ENCODE peak calls at places on chromosome 22, in eight cellular contexts. M, S, G, V, P, I, W and B are unnamed samples.

GRCh38 chr22:42633013-42633412 is 7.4 kb downstream of the ATP5MGL start:
- DNase-seq in M (no peak), S (no peak), G (no peak), V (no peak), P (no peak), I (no peak), W (no peak), B (no peak)

GRCh38 chr22:26616650-26617049 is 1.2 kb downstream of the CRYBB1 start:
- DNase-seq in M (no peak), S (no peak), G (no peak), V (no peak), P (no peak), I (no peak), W (no peak), B (no peak)

GRCh38 chr22:35076648-35077047 is 10.7 kb downstream of the ISX start:
- DNase-seq in M (no peak), S (no peak), G (no peak), V (no peak), P (no peak), I (no peak), W (no peak), B (no peak)

GRCh38 chr22:31313366-31314147 is 21.3 kb upstream of the PIK3IP1 start:
- DNase-seq in M (peak; percentile 90), S (peak; percentile 61), G (peak; percentile 91), V (peak; percentile 95), P (no peak), I (peak; percentile 33), W (peak; percentile 77), B (peak; percentile 89)

GRCh38 chr22:47199949-47200272 is 437.5 kb downstream of the TBC1D22A start:
- DNase-seq in M (no peak), S (no peak), G (no peak), V (no peak), P (no peak), I (no peak), W (no peak), B (no peak)

GRCh38 chr22:43002198-43002577 is 12.8 kb downstream of the PACSIN2 start:
- DNase-seq in M (no peak), S (peak; percentile 91), G (peak; percentile 78), V (peak; percentile 85), P (no peak), I (peak; percentile 66), W (peak; percentile 72), B (no peak)

GRCh38 chr22:31676700-31677099 is 14.7 kb upstream of the PISD start:
- DNase-seq in M (peak; percentile 98), S (peak; percentile 74), G (peak; percentile 93), V (peak; percentile 98), P (peak; percentile 78), I (peak; percentile 57), W (peak; percentile 94), B (peak; percentile 93)

GRCh38 chr22:33578752-33579151 is 341.5 kb downstream of the LARGE1 start:
- DNase-seq in M (no peak), S (no peak), G (no peak), V (no peak), P (no peak), I (no peak), W (no peak), B (no peak)

GRCh38 chr22:50150161-50151129 is 20.1 kb upstream of the PANX2 start:
- DNase-seq in M (no peak), S (peak; percentile 35), G (no peak), V (peak; percentile 22), P (no peak), I (no peak), W (no peak), B (no peak)

GRCh38 chr22:42262964-42263363 is 7.5 kb downstream of the TCF20 start:
- DNase-seq in M (no peak), S (no peak), G (no peak), V (no peak), P (no peak), I (no peak), W (no peak), B (no peak)

GRCh38 chr22:47474895-47475294 is 712.4 kb downstream of the TBC1D22A start:
- DNase-seq in M (no peak), S (no peak), G (peak; percentile 29), V (no peak), P (no peak), I (no peak), W (no peak), B (no peak)

GRCh38 chr22:32862936-32863661 is 61.6 kb downstream of the TIMP3 start:
- DNase-seq in M (no peak), S (no peak), G (no peak), V (no peak), P (no peak), I (no peak), W (no peak), B (no peak)

GRCh38 chr22:29009148-29009547 is 52.5 kb downstream of the C22orf31 start:
- DNase-seq in M (no peak), S (no peak), G (peak; percentile 42), V (no peak), P (no peak), I (no peak), W (no peak), B (no peak)

GRCh38 chr22:32971252-32971651 is 86.9 kb downstream of the SYN3 start:
- DNase-seq in M (no peak), S (no peak), G (no peak), V (no peak), P (no peak), I (no peak), W (no peak), B (no peak)

GRCh38 chr22:35140879-35141745 is 75.2 kb downstream of the ISX start:
- DNase-seq in M (no peak), S (no peak), G (no peak), V (no peak), P (no peak), I (no peak), W (no peak), B (no peak)

GRCh38 chr22:30178180-30179126 is 68.1 kb downstream of the LIF start:
- DNase-seq in M (no peak), S (no peak), G (no peak), V (no peak), P (no peak), I (no peak), W (no peak), B (no peak)
- TF ChIP-seq CTCF in M (no peak), S (no peak), G (no peak), V (no peak), P (no peak), I (peak; percentile 7), W (no peak), B (peak; percentile 8)

DNA sequence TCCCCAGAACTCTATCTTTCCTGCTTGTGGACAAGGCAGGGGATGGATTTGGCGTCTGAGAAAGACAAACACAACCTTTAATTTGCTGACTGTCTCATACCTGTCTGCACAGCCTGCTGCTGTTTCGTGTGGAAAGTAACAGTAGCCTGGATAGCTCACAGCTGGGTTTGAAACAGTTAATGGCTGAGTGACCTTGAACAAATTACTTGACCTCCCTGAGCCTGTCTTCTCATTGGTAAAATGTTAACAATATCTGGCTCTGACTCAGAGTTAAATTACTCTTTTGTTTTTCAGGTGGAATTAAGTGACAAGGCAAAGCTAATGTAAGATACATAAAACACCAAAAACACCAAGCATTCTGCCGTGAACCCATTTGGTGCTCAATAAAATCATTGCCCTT is 41.1 kb upstream of the ADA2 start:
- DNase-seq in M (no peak), S (no peak), G (no peak), V (no peak), P (no peak), I (no peak), W (no peak), B (no peak)
- H3K4me3 ChIP-seq in M (no peak overlapping the region), S (no peak overlapping the region), G (no peak overlapping the region), V (no peak overlapping the region), P (no peak overlapping the region), I (no peak overlapping the region), W (no peak overlapping the region), B (peak overlapping the region; percentile 22)

GRCh38 chr22:22349455-22349836 is 104.9 kb downstream of the VPREB1 start:
- DNase-seq in M (no peak), S (no peak), G (no peak), V (peak; percentile 32), P (no peak), I (no peak), W (no peak), B (no peak)

GRCh38 chr22:22346401-22347107 is 102.0 kb downstream of the VPREB1 start:
- DNase-seq in M (no peak), S (no peak), G (no peak), V (no peak), P (no peak), I (no peak), W (no peak), B (no peak)

GRCh38 chr22:22345781-22346180 is 101.2 kb downstream of the VPREB1 start:
- DNase-seq in M (no peak), S (no peak), G (no peak), V (no peak), P (no peak), I (no peak), W (no peak), B (no peak)

GRCh38 chr22:22348815-22349454 is 104.3 kb downstream of the VPREB1 start:
- DNase-seq in M (no peak), S (no peak), G (no peak), V (no peak), P (no peak), I (no peak), W (no peak), B (no peak)

GRCh38 chr22:22348127-22348814 is 103.7 kb downstream of the VPREB1 start:
- DNase-seq in M (no peak), S (no peak), G (no peak), V (peak; percentile 7), P (no peak), I (no peak), W (peak; percentile 5), B (no peak)
- TF ChIP-seq CTCF in M (no peak), S (peak; percentile 2), G (peak; percentile 27), V (peak; percentile 30), P (peak; percentile 32), I (no peak), W (no peak), B (no peak)

GRCh38 chr22:19114984-19115552 is 7.1 kb downstream of the DGCR2 start:
- DNase-seq in M (peak; percentile 58), S (no peak), G (no peak), V (no peak), P (no peak), I (no peak), W (no peak), B (no peak)

GRCh38 chr22:19118601-19118880 is 3.7 kb downstream of the DGCR2 start:
- DNase-seq in M (no peak), S (no peak), G (no peak), V (no peak), P (no peak), I (no peak), W (no peak), B (no peak)

GRCh38 chr22:19115628-19116027 is 6.6 kb downstream of the DGCR2 start:
- DNase-seq in M (peak; percentile 23), S (no peak), G (peak; percentile 26), V (peak; percentile 27), P (no peak), I (no peak), W (no peak), B (no peak)

GRCh38 chr22:19119949-19120348 is 2.3 kb downstream of the DGCR2 start:
- DNase-seq in M (no peak), S (no peak), G (no peak), V (no peak), P (no peak), I (no peak), W (no peak), B (no peak)

GRCh38 chr22:19117111-19117512 is 5.1 kb downstream of the DGCR2 start:
- DNase-seq in M (peak; percentile 52), S (no peak), G (no peak), V (no peak), P (no peak), I (no peak), W (no peak), B (no peak)
- H3K4me3 ChIP-seq in M (no peak overlapping the region), S (no peak overlapping the region), G (no peak overlapping the region), V (no peak overlapping the region), P (no peak overlapping the region), I (no peak overlapping the region), W (no peak overlapping the region), B (no peak overlapping the region)